ENCODE peak calls at places on chromosomes 11 and 22, in four cellular contexts. One of them, this sample, is unnamed.

GRCh38 chr11:2769409-2769778 is 69.6 kb upstream of the KCNQ1OT1 start:
- DNase-seq in tibial nerve: peak
- DNase-seq in K562: no peak
- DNase-seq in BE2C: no peak
- DNase-seq in this sample: no peak

GRCh38 chr22:31253949-31254348 is 38.3 kb downstream of the PIK3IP1 start:
- DNase-seq in tibial nerve: no peak
- DNase-seq in K562: no peak
- DNase-seq in BE2C: no peak
- DNase-seq in this sample: no peak

GRCh38 chr22:50583294-50583865 is 731 bp upstream of the CHKB start:
- DNase-seq in tibial nerve: no peak
- DNase-seq in K562: no peak
- DNase-seq in BE2C: no peak
- DNase-seq in this sample: no peak

GRCh38 chr22:17917490-17917983 is 106.8 kb downstream of the MICAL3 start:
- DNase-seq in tibial nerve: no peak
- DNase-seq in K562: peak
- DNase-seq in BE2C: no peak
- DNase-seq in this sample: no peak

GRCh38 chr11:10779086-10779485 is 28.0 kb downstream of the CTR9 start:
- DNase-seq in tibial nerve: no peak
- DNase-seq in K562: no peak
- DNase-seq in BE2C: no peak
- DNase-seq in this sample: no peak

GRCh38 chr11:80188228-80188627 is 747.4 kb upstream of the TENM4 start:
- DNase-seq in tibial nerve: no peak
- DNase-seq in K562: no peak
- DNase-seq in BE2C: no peak
- DNase-seq in this sample: peak

GRCh38 chr22:41308054-41308453 is 6.7 kb downstream of the ZC3H7B start:
- DNase-seq in tibial nerve: no peak
- DNase-seq in K562: peak
- DNase-seq in BE2C: no peak
- DNase-seq in this sample: peak

GRCh38 chr22:18044548-18045271 is 20.3 kb upstream of the MICAL3 start:
- DNase-seq in tibial nerve: peak
- DNase-seq in K562: no peak
- DNase-seq in BE2C: no peak
- DNase-seq in this sample: no peak

GRCh38 chr11:113805640-113806039 is 26.0 kb downstream of the CLDN25 start:
- DNase-seq in tibial nerve: no peak
- DNase-seq in K562: no peak
- DNase-seq in BE2C: no peak
- DNase-seq in this sample: no peak

GRCh38 chr11:114439229-114440120 is at the start of gene REXO2:
- DNase-seq in tibial nerve: peak
- DNase-seq in K562: peak
- DNase-seq in BE2C: peak
- DNase-seq in this sample: peak

GRCh38 chr22:23054531-23055257 is 15.6 kb upstream of the GNAZ start:
- DNase-seq in tibial nerve: no peak
- DNase-seq in K562: no peak
- DNase-seq in BE2C: no peak
- DNase-seq in this sample: no peak

GRCh38 chr11:91927448-91927847 is 297.2 kb upstream of the FAT3 start:
- DNase-seq in tibial nerve: no peak
- DNase-seq in K562: no peak
- DNase-seq in BE2C: no peak
- DNase-seq in this sample: no peak

GRCh38 chr11:91926967-91927366 is 297.7 kb upstream of the FAT3 start:
- DNase-seq in tibial nerve: no peak
- DNase-seq in K562: no peak
- DNase-seq in BE2C: peak
- DNase-seq in this sample: peak

GRCh38 chr11:91935120-91935519 is 289.5 kb upstream of the FAT3 start:
- DNase-seq in tibial nerve: no peak
- DNase-seq in K562: no peak
- DNase-seq in BE2C: no peak
- DNase-seq in this sample: no peak

GRCh38 chr11:91932151-91932821 is 292.3 kb upstream of the FAT3 start:
- DNase-seq in tibial nerve: no peak
- DNase-seq in K562: no peak
- DNase-seq in BE2C: peak
- DNase-seq in this sample: peak
- H3K4me3 ChIP-seq in tibial nerve: no peak
- H3K4me3 ChIP-seq in K562: no peak
- H3K4me3 ChIP-seq in BE2C: peak
- H3K4me3 ChIP-seq in this sample: peak

GRCh38 chr11:13355191-13355590 is 77.6 kb downstream of the BMAL1 start:
- DNase-seq in tibial nerve: no peak
- DNase-seq in K562: no peak
- DNase-seq in BE2C: no peak
- DNase-seq in this sample: no peak

GRCh38 chr11:13358871-13359270 is 81.3 kb downstream of the BMAL1 start:
- DNase-seq in tibial nerve: no peak
- DNase-seq in K562: no peak
- DNase-seq in BE2C: no peak
- DNase-seq in this sample: peak

GRCh38 chr11:13357232-13357631 is 79.6 kb downstream of the BMAL1 start:
- DNase-seq in tibial nerve: no peak
- DNase-seq in K562: no peak
- DNase-seq in BE2C: no peak
- DNase-seq in this sample: no peak

GRCh38 chr11:13352711-13353110 is 75.1 kb downstream of the BMAL1 start:
- DNase-seq in tibial nerve: no peak
- DNase-seq in K562: no peak
- DNase-seq in BE2C: no peak
- DNase-seq in this sample: no peak

DNA sequence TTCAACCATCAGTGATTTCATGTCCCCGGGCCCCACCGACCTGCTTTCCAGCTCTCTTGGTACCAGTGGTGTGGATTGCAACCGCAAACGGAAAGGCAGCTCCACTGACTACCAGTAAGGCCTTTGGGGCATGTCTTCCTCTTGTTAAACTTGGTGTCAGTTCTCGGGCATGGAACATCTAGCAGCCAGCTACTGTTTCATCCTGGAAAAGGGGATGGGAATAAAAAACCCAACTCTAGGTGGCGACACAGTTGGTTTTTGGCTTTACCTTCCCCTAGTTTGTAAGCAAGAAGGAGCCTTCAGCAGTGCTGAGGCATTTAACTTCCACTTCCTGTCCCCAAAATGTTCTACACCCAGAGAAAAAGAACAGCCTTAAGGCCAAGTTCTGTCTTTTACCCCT is 76.7 kb downstream of the BMAL1 start:
- DNase-seq in tibial nerve: no peak
- DNase-seq in K562: peak
- DNase-seq in BE2C: no peak
- DNase-seq in this sample: peak
- TF ChIP-seq CTCF in tibial nerve: no peak
- TF ChIP-seq CTCF in K562: peak
- TF ChIP-seq CTCF in BE2C: peak
- TF ChIP-seq CTCF in this sample: peak

DNA sequence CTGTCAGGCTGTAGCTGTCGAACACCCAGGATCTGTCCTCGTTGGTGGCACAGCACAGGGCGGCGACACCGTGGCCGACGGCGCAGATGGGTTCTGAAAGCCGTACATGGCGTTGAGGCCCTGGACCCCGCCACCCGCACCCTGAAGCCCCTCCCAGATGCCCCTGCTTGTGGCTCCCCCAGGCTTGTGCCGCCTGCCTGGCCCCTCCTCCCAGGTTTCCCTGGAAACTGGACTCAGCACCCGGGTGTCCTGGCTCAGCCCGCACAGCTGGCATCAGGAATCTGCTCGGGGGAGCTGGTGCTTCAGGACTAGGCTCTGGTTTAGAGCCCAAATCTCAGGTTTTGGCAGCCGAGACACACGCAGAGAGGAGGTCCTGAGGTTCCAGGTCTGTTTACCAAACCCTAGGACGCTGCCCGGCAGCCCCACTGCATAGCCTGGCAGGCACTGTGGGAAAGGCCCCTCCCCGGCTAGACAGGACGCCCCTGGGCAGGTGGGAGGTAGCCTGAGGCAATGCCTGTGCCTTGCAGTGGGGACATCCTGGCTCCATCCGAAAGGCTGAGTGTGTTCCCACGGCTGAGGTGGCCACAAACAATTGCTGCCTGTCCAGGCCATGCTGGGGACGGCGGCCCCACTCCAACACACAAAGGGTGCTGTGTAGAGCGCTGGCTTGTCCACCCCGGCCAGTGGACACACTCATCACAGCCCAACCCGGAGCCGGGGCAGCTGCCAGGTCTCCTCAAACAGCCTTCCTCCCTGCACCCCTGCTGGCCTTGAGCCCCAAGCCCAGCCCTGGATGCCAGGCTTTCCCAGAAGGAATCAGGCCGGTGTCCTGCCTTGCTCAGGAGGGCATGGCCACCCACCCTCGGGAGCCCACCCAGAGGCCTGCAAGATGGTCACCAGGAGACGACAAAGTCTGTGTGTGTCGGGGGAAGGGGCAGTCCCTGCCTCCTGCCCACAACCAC is 4.6 kb downstream of the GATD1 start:
- DNase-seq in tibial nerve: no peak
- DNase-seq in K562: no peak
- DNase-seq in BE2C: no peak
- DNase-seq in this sample: no peak
- H3K4me3 ChIP-seq in tibial nerve: no peak
- H3K4me3 ChIP-seq in K562: no peak
- H3K4me3 ChIP-seq in BE2C: no peak
- H3K4me3 ChIP-seq in this sample: no peak

GRCh38 chr11:85647604-85648299 is at the start of gene TMEM126A:
- DNase-seq in tibial nerve: peak
- DNase-seq in K562: peak
- DNase-seq in BE2C: peak
- DNase-seq in this sample: peak
- TF ChIP-seq CTCF in tibial nerve: no peak
- TF ChIP-seq CTCF in K562: no peak
- TF ChIP-seq CTCF in BE2C: no peak
- TF ChIP-seq CTCF in this sample: no peak

DNA sequence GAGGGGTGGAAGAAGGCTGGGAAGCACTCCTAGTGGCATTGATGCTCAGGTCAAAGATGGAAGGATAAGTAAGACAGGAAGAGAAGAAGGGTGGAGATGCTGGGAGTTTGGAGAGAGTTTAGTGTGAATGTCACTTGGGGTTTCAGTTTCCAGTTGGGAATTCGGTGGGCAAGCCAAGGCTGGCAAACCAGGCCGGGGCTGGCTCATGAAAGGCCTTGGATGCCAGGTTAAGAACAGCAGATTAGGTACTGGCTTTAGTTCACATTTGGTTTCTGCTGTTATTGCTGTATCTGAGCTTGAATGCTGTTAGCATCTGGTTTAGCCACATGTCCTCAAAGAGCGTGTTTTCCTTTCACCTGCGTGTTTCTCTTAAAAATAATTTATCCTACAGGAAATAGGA is 69.6 kb downstream of the BLID start:
- DNase-seq in tibial nerve: no peak
- DNase-seq in K562: no peak
- DNase-seq in BE2C: no peak
- DNase-seq in this sample: no peak
- H3K4me3 ChIP-seq in tibial nerve: no peak
- H3K4me3 ChIP-seq in K562: no peak
- H3K4me3 ChIP-seq in BE2C: no peak
- H3K4me3 ChIP-seq in this sample: no peak

GRCh38 chr11:12102588-12103410 is 7.6 kb upstream of the MICAL2 start:
- DNase-seq in tibial nerve: no peak
- DNase-seq in K562: no peak
- DNase-seq in BE2C: no peak
- DNase-seq in this sample: no peak
- TF ChIP-seq CTCF in tibial nerve: no peak
- TF ChIP-seq CTCF in K562: no peak
- TF ChIP-seq CTCF in BE2C: no peak
- TF ChIP-seq CTCF in this sample: peak

GRCh38 chr11:5597953-5598352 is 1.5 kb downstream of the TRIM6 start:
- DNase-seq in tibial nerve: no peak
- DNase-seq in K562: no peak
- DNase-seq in BE2C: no peak
- DNase-seq in this sample: no peak
- H3K4me3 ChIP-seq in tibial nerve: no peak
- H3K4me3 ChIP-seq in K562: no peak
- H3K4me3 ChIP-seq in BE2C: no peak
- H3K4me3 ChIP-seq in this sample: peak

DNA sequence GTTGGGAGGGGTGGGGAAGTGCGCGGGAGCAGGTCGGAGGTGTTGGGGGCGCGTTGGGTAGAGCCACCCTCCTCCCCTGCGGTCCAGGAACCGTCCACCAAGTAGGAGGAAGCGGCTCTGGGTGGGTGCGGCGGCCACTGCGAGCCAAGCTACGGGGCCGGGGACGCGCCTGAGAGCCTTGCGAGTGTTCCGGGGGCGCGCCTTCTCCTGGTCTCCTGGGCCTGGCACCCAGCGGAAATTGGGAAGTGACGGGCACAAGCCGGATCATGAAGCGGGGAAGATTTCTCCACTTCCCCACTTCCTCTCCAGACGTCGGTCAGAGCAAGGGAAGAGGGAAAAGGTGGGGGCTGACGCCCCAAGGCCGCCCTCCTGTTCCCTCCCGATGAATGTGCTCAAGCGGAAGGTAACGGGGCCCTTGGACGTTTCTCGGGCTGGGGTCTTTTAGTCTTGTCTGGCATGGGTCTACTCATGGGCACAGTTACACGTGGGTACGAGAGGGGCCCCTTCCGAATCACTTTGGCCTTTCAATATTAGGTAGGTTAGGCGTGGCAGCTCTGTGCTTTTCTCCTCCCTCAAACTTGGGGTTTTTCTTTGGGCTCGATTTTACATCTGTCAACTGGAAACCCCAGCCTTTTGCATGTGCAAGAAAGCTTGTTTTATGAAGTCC is 851 bp downstream of the RBM14 start:
- DNase-seq in tibial nerve: peak
- DNase-seq in K562: no peak
- DNase-seq in BE2C: no peak
- DNase-seq in this sample: peak
- TF ChIP-seq CTCF in tibial nerve: no peak
- TF ChIP-seq CTCF in K562: no peak
- TF ChIP-seq CTCF in BE2C: no peak
- TF ChIP-seq CTCF in this sample: no peak

GRCh38 chr11:76671626-76672309 is 1.2 kb upstream of the LRRC32 start:
- DNase-seq in tibial nerve: no peak
- DNase-seq in K562: no peak
- DNase-seq in BE2C: no peak
- DNase-seq in this sample: no peak
- H3K4me3 ChIP-seq in tibial nerve: no peak
- H3K4me3 ChIP-seq in K562: no peak
- H3K4me3 ChIP-seq in BE2C: no peak
- H3K4me3 ChIP-seq in this sample: no peak